ENCODE peak calls at places on chromosomes 5 and 9, in five cellular contexts. One of them, this sample, is unnamed.

GRCh38 chr9:110919609-110920008 is 118.7 kb downstream of the LPAR1 start:
- DNase-seq in H9: no peak
- DNase-seq in IMR-90: peak; percentile 90
- DNase-seq in neuronal stem cell: no peak
- DNase-seq in trophoblast cell: no peak
- DNase-seq in this sample: peak; percentile 94

GRCh38 chr5:60883229-60883628 is 39.2 kb upstream of the ELOVL7 start:
- DNase-seq in H9: no peak
- DNase-seq in neuronal stem cell: no peak
- DNase-seq in trophoblast cell: no peak
- DNase-seq in IMR-90: no peak
- DNase-seq in this sample: peak; percentile 6

GRCh38 chr9:113844466-113844865 is 31.6 kb upstream of the ZNF618 start:
- DNase-seq in neuronal stem cell: no peak
- DNase-seq in H9: no peak
- DNase-seq in IMR-90: no peak
- DNase-seq in trophoblast cell: no peak
- DNase-seq in this sample: no peak

GRCh38 chr9:134190232-134191121 is 26.1 kb upstream of the RNU6ATAC start:
- DNase-seq in neuronal stem cell: no peak
- DNase-seq in H9: no peak
- DNase-seq in trophoblast cell: no peak
- DNase-seq in IMR-90: no peak
- DNase-seq in this sample: no peak

GRCh38 chr9:122122903-122123632 is 30.0 kb upstream of the TTLL11 start:
- DNase-seq in trophoblast cell: peak; percentile 75
- DNase-seq in neuronal stem cell: peak; percentile 80
- DNase-seq in IMR-90: peak; percentile 66
- DNase-seq in H9: peak; percentile 85
- DNase-seq in this sample: peak; percentile 63

GRCh38 chr9:23822331-23823169 is 3.5 kb downstream of the ELAVL2 start:
- DNase-seq in IMR-90: no peak
- DNase-seq in neuronal stem cell: no peak
- DNase-seq in trophoblast cell: no peak
- DNase-seq in H9: peak; percentile 71
- DNase-seq in this sample: no peak

GRCh38 chr5:180085837-180086236 is 14.3 kb upstream of the RNF130 start:
- DNase-seq in trophoblast cell: no peak
- DNase-seq in IMR-90: no peak
- DNase-seq in neuronal stem cell: no peak
- DNase-seq in H9: peak; percentile 74
- DNase-seq in this sample: no peak

GRCh38 chr5:173940269-173940668 is 48.7 kb upstream of the C5orf47 start:
- DNase-seq in neuronal stem cell: no peak
- DNase-seq in IMR-90: no peak
- DNase-seq in H9: no peak
- DNase-seq in trophoblast cell: no peak
- DNase-seq in this sample: no peak

GRCh38 chr5:163306421-163306820 is 131.0 kb upstream of the CCNG1 start:
- DNase-seq in neuronal stem cell: no peak
- DNase-seq in trophoblast cell: no peak
- DNase-seq in H9: no peak
- DNase-seq in IMR-90: no peak
- DNase-seq in this sample: peak; percentile 1

GRCh38 chr5:88883566-88884434 is 816 bp upstream of the MEF2C start:
- DNase-seq in neuronal stem cell: no peak
- DNase-seq in IMR-90: peak; percentile 79
- DNase-seq in trophoblast cell: peak; percentile 30
- DNase-seq in H9: peak; percentile 63
- DNase-seq in this sample: peak; percentile 90

GRCh38 chr5:22708770-22709328 is 144.3 kb downstream of the CDH12 start:
- DNase-seq in trophoblast cell: no peak
- DNase-seq in IMR-90: no peak
- DNase-seq in neuronal stem cell: no peak
- DNase-seq in H9: peak; percentile 56
- DNase-seq in this sample: no peak

GRCh38 chr9:104256031-104256709 is 162.1 kb downstream of the SMC2 start:
- DNase-seq in trophoblast cell: no peak
- DNase-seq in H9: no peak
- DNase-seq in IMR-90: no peak
- DNase-seq in neuronal stem cell: no peak
- DNase-seq in this sample: no peak

GRCh38 chr5:54229041-54229780 is 81.2 kb downstream of the ARL15 start:
- DNase-seq in IMR-90: peak; percentile 58
- DNase-seq in H9: peak; percentile 61
- DNase-seq in neuronal stem cell: peak; percentile 56
- DNase-seq in trophoblast cell: peak; percentile 42
- DNase-seq in this sample: peak; percentile 60

GRCh38 chr5:25064306-25064705 is 419.5 kb upstream of the CDH10 start:
- DNase-seq in IMR-90: no peak
- DNase-seq in trophoblast cell: no peak
- DNase-seq in neuronal stem cell: no peak
- DNase-seq in H9: no peak
- DNase-seq in this sample: no peak

GRCh38 chr5:2896371-2897275 is 145.1 kb upstream of the IRX2 start:
- DNase-seq in trophoblast cell: no peak
- DNase-seq in neuronal stem cell: no peak
- DNase-seq in H9: peak; percentile 22
- DNase-seq in IMR-90: no peak
- DNase-seq in this sample: no peak

GRCh38 chr5:168765220-168766037 is 186.3 kb upstream of the PANK3 start:
- DNase-seq in IMR-90: no peak
- DNase-seq in neuronal stem cell: no peak
- DNase-seq in trophoblast cell: no peak
- DNase-seq in H9: no peak
- DNase-seq in this sample: peak; percentile 7

GRCh38 chr9:13279284-13280162 is at the start of gene MPDZ:
- DNase-seq in neuronal stem cell: peak; percentile 70
- DNase-seq in trophoblast cell: peak; percentile 43
- DNase-seq in IMR-90: peak; percentile 66
- DNase-seq in H9: peak; percentile 79
- DNase-seq in this sample: peak; percentile 81

GRCh38 chr9:135975834-135976233 is 14.7 kb upstream of the UBAC1 start:
- DNase-seq in neuronal stem cell: no peak
- DNase-seq in IMR-90: no peak
- DNase-seq in H9: no peak
- DNase-seq in trophoblast cell: no peak
- DNase-seq in this sample: no peak

GRCh38 chr9:75447281-75447680 is 359.0 kb downstream of the OSTF1 start:
- DNase-seq in trophoblast cell: no peak
- DNase-seq in IMR-90: no peak
- DNase-seq in H9: no peak
- DNase-seq in neuronal stem cell: no peak
- DNase-seq in this sample: no peak

GRCh38 chr9:91817106-91817492 is 132.9 kb downstream of the ROR2 start:
- DNase-seq in H9: no peak
- DNase-seq in trophoblast cell: no peak
- DNase-seq in neuronal stem cell: no peak
- DNase-seq in IMR-90: no peak
- DNase-seq in this sample: no peak
- H3K79me1 ChIP-seq in H9: no peaks in the 10 kb centered on the region
- H3K79me1 ChIP-seq in trophoblast cell: no peaks in the 10 kb centered on the region
- H3K79me1 ChIP-seq in neuronal stem cell: peaks cover 15% of the 10 kb centered on the region
- H3K79me1 ChIP-seq in IMR-90: no peaks in the 10 kb centered on the region
- H3K79me1 ChIP-seq in this sample: peaks cover 32% of the 10 kb centered on the region

DNA sequence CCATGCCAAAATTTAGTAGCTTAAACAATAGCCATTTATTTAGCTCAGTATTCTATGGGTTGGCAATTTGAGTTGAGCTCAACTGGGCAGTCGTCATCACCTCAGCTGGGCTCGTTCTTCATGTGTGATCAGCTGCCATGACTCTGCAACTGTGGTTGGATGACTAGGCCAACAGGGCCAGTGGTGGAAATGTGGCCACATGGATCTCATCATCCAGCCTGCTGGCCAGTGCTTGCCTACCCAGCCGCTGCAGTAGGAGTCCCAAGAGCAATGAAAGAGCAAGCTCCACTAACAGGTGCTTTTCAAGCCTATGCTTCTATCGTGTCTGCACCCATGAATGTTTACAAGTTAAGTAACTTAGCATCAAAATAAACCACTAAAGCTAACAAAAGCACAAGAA is 158.0 kb downstream of the ATPSCKMT start:
- DNase-seq in IMR-90: no peak
- DNase-seq in neuronal stem cell: no peak
- DNase-seq in H9: peak; percentile 39
- DNase-seq in trophoblast cell: no peak
- DNase-seq in this sample: no peak
- H2BK5ac ChIP-seq in IMR-90: no peak overlapping the region
- H2BK5ac ChIP-seq in neuronal stem cell: no peak overlapping the region
- H2BK5ac ChIP-seq in H9: no peak overlapping the region
- H2BK5ac ChIP-seq in trophoblast cell: no peak overlapping the region
- H2BK5ac ChIP-seq in this sample: no peak overlapping the region

GRCh38 chr9:14317667-14318255 is 3.8 kb upstream of the NFIB start:
- DNase-seq in H9: no peak
- DNase-seq in trophoblast cell: no peak
- DNase-seq in IMR-90: no peak
- DNase-seq in neuronal stem cell: no peak
- DNase-seq in this sample: no peak

GRCh38 chr9:14314929-14315753 is 1.2 kb upstream of the NFIB start:
- DNase-seq in trophoblast cell: peak; percentile 24
- DNase-seq in IMR-90: peak; percentile 34
- DNase-seq in neuronal stem cell: peak; percentile 32
- DNase-seq in H9: peak; percentile 65
- DNase-seq in this sample: peak; percentile 53

GRCh38 chr9:14314424-14314928 is 535 bp upstream of the NFIB start:
- DNase-seq in trophoblast cell: peak; percentile 23
- DNase-seq in H9: peak; percentile 64
- DNase-seq in neuronal stem cell: no peak
- DNase-seq in IMR-90: peak; percentile 66
- DNase-seq in this sample: peak; percentile 64

GRCh38 chr9:14316574-14317304 is 2.8 kb upstream of the NFIB start:
- DNase-seq in H9: no peak
- DNase-seq in neuronal stem cell: no peak
- DNase-seq in trophoblast cell: no peak
- DNase-seq in IMR-90: no peak
- DNase-seq in this sample: no peak

DNA sequence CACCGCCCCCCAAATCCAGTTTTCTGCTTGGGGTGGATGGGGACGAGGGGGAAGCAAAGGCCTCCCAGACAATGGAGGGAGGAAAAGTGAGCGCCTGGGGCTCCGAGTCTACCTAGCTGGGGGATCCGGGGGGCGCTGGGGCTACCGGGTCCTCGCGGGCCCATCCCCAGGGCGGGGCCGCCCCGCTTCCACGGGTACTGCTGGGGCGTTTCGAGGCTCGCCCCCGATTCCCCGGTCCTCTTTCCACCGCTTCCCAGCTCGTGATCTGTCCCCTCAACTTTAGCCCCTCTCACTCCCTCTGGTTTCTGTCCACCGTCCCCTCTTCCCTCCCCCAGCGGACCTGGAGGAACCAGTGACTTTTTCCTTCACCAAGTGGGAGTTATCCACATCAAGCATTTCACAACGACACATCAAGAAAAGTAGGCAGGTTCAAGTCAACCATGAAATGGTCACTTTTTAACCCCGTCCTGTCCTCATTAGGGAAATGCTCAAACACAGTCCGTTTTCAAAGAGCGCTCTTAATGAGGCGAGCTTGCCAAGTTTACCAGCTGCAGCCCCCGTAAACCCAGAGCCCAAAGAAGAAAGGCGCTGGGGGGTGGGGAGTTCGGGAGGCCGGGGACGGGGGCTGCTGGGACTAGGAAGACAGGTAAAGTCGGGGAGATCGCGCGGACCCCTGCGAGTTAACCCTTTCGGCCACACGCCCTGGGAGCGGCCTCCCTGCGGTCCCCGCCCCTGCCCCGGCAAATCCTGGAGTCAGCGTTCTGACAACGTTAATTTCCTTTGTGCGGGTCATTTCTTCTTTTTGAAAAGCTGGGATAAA is 2.0 kb upstream of the NFIB start:
- DNase-seq in neuronal stem cell: peak; percentile 48
- DNase-seq in trophoblast cell: no peak
- DNase-seq in IMR-90: no peak
- DNase-seq in H9: peak; percentile 58
- DNase-seq in this sample: peak; percentile 32
- H3K23ac ChIP-seq in neuronal stem cell: no peak overlapping the region
- H3K23ac ChIP-seq in trophoblast cell: no peak overlapping the region
- H3K23ac ChIP-seq in IMR-90: no peak overlapping the region
- H3K23ac ChIP-seq in H9: no peak overlapping the region
- H3K23ac ChIP-seq in this sample: no peak overlapping the region

DNA sequence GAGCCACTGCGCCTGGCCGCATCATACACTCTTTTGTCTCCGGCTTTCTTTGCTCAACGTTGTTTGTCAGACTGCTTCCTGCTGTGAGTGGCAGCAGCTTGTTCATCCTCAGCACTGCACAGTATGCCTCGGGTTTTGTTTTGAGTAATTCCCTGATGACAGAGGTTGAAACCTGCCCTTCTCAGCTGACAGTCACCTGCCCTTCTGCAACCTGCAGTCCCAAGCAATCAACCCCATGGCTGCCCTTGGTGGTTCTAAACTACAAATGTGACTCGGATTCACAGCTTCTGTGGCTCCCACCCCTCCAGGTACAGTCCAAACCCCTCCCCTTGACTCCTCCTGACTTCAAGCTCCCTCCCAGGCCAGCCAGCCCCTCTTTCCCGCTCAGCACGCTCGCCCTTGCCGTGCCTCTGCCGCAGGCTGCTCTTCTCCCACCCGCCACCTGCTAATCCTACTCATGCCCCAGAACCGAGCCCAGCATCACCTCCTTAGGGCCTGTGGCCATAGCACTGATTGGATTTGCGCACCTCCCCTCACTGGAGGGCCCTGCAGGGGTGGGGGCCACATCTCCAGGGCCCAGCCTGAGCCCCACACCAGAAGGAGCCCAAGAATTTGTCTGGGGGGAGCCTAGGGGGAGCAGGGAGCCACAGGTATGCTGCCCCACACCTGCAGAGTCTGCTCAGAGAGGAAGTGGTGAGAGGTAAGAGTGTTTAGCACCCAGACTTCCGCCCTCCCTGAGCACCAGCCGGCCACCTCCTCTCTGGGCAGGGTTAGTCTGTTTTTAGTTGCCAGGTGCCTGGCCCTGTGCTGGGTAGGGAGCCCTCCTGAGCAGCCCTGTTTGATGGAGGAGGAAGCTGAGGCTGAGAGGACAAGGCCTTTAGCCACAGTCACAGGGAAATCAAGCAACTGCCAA is 10.1 kb downstream of the EEIG1 start:
- DNase-seq in trophoblast cell: no peak
- DNase-seq in IMR-90: no peak
- DNase-seq in neuronal stem cell: no peak
- DNase-seq in H9: no peak
- DNase-seq in this sample: no peak
- H3K79me1 ChIP-seq in trophoblast cell: peaks cover 12% of the 10 kb centered on the region
- H3K79me1 ChIP-seq in IMR-90: peaks cover 38% of the 10 kb centered on the region
- H3K79me1 ChIP-seq in neuronal stem cell: peaks cover 36% of the 10 kb centered on the region
- H3K79me1 ChIP-seq in H9: peaks cover 2% of the 10 kb centered on the region
- H3K79me1 ChIP-seq in this sample: peaks cover 54% of the 10 kb centered on the region

GRCh38 chr5:139678751-139679750 is 30.9 kb downstream of the CXXC5 start:
- DNase-seq in neuronal stem cell: no peak
- DNase-seq in IMR-90: no peak
- DNase-seq in trophoblast cell: no peak
- DNase-seq in H9: no peak
- DNase-seq in this sample: no peak
- H2BK5ac ChIP-seq in neuronal stem cell: peak overlapping the region; percentile 29
- H2BK5ac ChIP-seq in IMR-90: no peak overlapping the region
- H2BK5ac ChIP-seq in trophoblast cell: no peak overlapping the region
- H2BK5ac ChIP-seq in H9: no peak overlapping the region
- H2BK5ac ChIP-seq in this sample: no peak overlapping the region